ENCODE peak calls at places on chromosomes 1 and 21, in nine cellular contexts. One of them, this sample, is unnamed.

GRCh38 chr1:178739285-178740045 is 14.4 kb downstream of the RALGPS2 start:
- DNase-seq in HCT116: no peak
- DNase-seq in OCI-LY7: no peak
- DNase-seq in keratinocyte: no peak
- DNase-seq in astrocyte: no peak
- DNase-seq in A549: no peak
- DNase-seq in fibroblast of lung: peak
- DNase-seq in PC-9: no peak
- DNase-seq in IMR-90: peak
- DNase-seq in this sample: no peak

GRCh38 chr1:20725189-20726106 is 7.1 kb downstream of the SH2D5 start:
- DNase-seq in HCT116: no peak
- DNase-seq in OCI-LY7: no peak
- DNase-seq in keratinocyte: peak
- DNase-seq in astrocyte: peak
- DNase-seq in A549: no peak
- DNase-seq in fibroblast of lung: peak
- DNase-seq in PC-9: no peak
- DNase-seq in IMR-90: peak
- DNase-seq in this sample: no peak

GRCh38 chr1:81550753-81551152 is 250.0 kb upstream of the ADGRL2 start:
- DNase-seq in HCT116: peak
- DNase-seq in OCI-LY7: no peak
- DNase-seq in keratinocyte: no peak
- DNase-seq in astrocyte: no peak
- DNase-seq in A549: no peak
- DNase-seq in fibroblast of lung: no peak
- DNase-seq in PC-9: peak
- DNase-seq in IMR-90: no peak
- DNase-seq in this sample: no peak

GRCh38 chr1:202199141-202199889 is 5.7 kb downstream of the LGR6 start:
- DNase-seq in HCT116: no peak
- DNase-seq in OCI-LY7: no peak
- DNase-seq in keratinocyte: no peak
- DNase-seq in astrocyte: no peak
- DNase-seq in A549: no peak
- DNase-seq in fibroblast of lung: no peak
- DNase-seq in PC-9: peak
- DNase-seq in IMR-90: no peak
- DNase-seq in this sample: peak

GRCh38 chr1:237953238-237953637 is 62.5 kb upstream of the ZP4 start:
- DNase-seq in HCT116: no peak
- DNase-seq in OCI-LY7: no peak
- DNase-seq in keratinocyte: no peak
- DNase-seq in astrocyte: no peak
- DNase-seq in A549: no peak
- DNase-seq in fibroblast of lung: no peak
- DNase-seq in PC-9: no peak
- DNase-seq in IMR-90: no peak
- DNase-seq in this sample: no peak

GRCh38 chr1:199007423-199007822 is 368.6 kb downstream of the PTPRC start:
- DNase-seq in HCT116: no peak
- DNase-seq in OCI-LY7: no peak
- DNase-seq in keratinocyte: no peak
- DNase-seq in astrocyte: no peak
- DNase-seq in A549: no peak
- DNase-seq in fibroblast of lung: no peak
- DNase-seq in PC-9: no peak
- DNase-seq in IMR-90: no peak
- DNase-seq in this sample: peak

GRCh38 chr21:45939521-45940045 is 42.0 kb upstream of the COL6A1 start:
- DNase-seq in HCT116: no peak
- DNase-seq in OCI-LY7: no peak
- DNase-seq in keratinocyte: no peak
- DNase-seq in astrocyte: no peak
- DNase-seq in A549: no peak
- DNase-seq in fibroblast of lung: no peak
- DNase-seq in PC-9: no peak
- DNase-seq in IMR-90: no peak
- DNase-seq in this sample: no peak

GRCh38 chr1:92439291-92439690 is 47.4 kb downstream of the GFI1 start:
- DNase-seq in HCT116: no peak
- DNase-seq in OCI-LY7: no peak
- DNase-seq in keratinocyte: no peak
- DNase-seq in astrocyte: no peak
- DNase-seq in A549: no peak
- DNase-seq in fibroblast of lung: no peak
- DNase-seq in PC-9: no peak
- DNase-seq in IMR-90: no peak
- DNase-seq in this sample: no peak

GRCh38 chr1:174988539-174988938 is 11.2 kb upstream of the CACYBP start:
- DNase-seq in HCT116: no peak
- DNase-seq in OCI-LY7: no peak
- DNase-seq in keratinocyte: no peak
- DNase-seq in astrocyte: no peak
- DNase-seq in A549: no peak
- DNase-seq in fibroblast of lung: no peak
- DNase-seq in PC-9: no peak
- DNase-seq in IMR-90: no peak
- DNase-seq in this sample: no peak

GRCh38 chr1:27883536-27884181 is 11.3 kb downstream of the THEMIS2 start:
- DNase-seq in HCT116: no peak
- DNase-seq in OCI-LY7: peak
- DNase-seq in keratinocyte: no peak
- DNase-seq in astrocyte: no peak
- DNase-seq in A549: no peak
- DNase-seq in fibroblast of lung: no peak
- DNase-seq in PC-9: no peak
- DNase-seq in IMR-90: no peak
- DNase-seq in this sample: no peak

GRCh38 chr1:29290414-29290980 is 54.2 kb downstream of the PTPRU start:
- DNase-seq in HCT116: no peak
- DNase-seq in OCI-LY7: no peak
- DNase-seq in keratinocyte: no peak
- DNase-seq in astrocyte: peak
- DNase-seq in A549: no peak
- DNase-seq in fibroblast of lung: peak
- DNase-seq in PC-9: no peak
- DNase-seq in IMR-90: peak
- DNase-seq in this sample: no peak

GRCh38 chr1:86503477-86504129 is 34.9 kb downstream of the CLCA1 start:
- DNase-seq in HCT116: no peak
- DNase-seq in OCI-LY7: no peak
- DNase-seq in keratinocyte: no peak
- DNase-seq in astrocyte: no peak
- DNase-seq in A549: no peak
- DNase-seq in fibroblast of lung: no peak
- DNase-seq in PC-9: no peak
- DNase-seq in IMR-90: peak
- DNase-seq in this sample: no peak

GRCh38 chr21:42439284-42440186 is 35.8 kb downstream of the UBASH3A start:
- DNase-seq in HCT116: no peak
- DNase-seq in OCI-LY7: no peak
- DNase-seq in keratinocyte: no peak
- DNase-seq in astrocyte: no peak
- DNase-seq in A549: no peak
- DNase-seq in fibroblast of lung: no peak
- DNase-seq in PC-9: no peak
- DNase-seq in IMR-90: no peak
- DNase-seq in this sample: no peak

GRCh38 chr1:22650089-22650693 is 2.8 kb upstream of the C1QB start:
- DNase-seq in HCT116: no peak
- DNase-seq in OCI-LY7: no peak
- DNase-seq in keratinocyte: no peak
- DNase-seq in astrocyte: no peak
- DNase-seq in A549: no peak
- DNase-seq in fibroblast of lung: no peak
- DNase-seq in PC-9: no peak
- DNase-seq in IMR-90: no peak
- DNase-seq in this sample: no peak

GRCh38 chr1:1760715-1761114 is 17.6 kb downstream of the NADK start:
- DNase-seq in HCT116: no peak
- DNase-seq in OCI-LY7: peak
- DNase-seq in keratinocyte: no peak
- DNase-seq in astrocyte: no peak
- DNase-seq in A549: no peak
- DNase-seq in fibroblast of lung: no peak
- DNase-seq in PC-9: no peak
- DNase-seq in IMR-90: no peak
- DNase-seq in this sample: no peak

GRCh38 chr1:86504130-86504479 is 35.4 kb downstream of the CLCA1 start:
- DNase-seq in HCT116: no peak
- DNase-seq in OCI-LY7: no peak
- DNase-seq in keratinocyte: no peak
- DNase-seq in astrocyte: peak
- DNase-seq in A549: no peak
- DNase-seq in fibroblast of lung: peak
- DNase-seq in PC-9: no peak
- DNase-seq in IMR-90: no peak
- DNase-seq in this sample: no peak

GRCh38 chr21:30028537-30028936 is 88.7 kb upstream of the GRIK1 start:
- DNase-seq in HCT116: no peak
- DNase-seq in OCI-LY7: no peak
- DNase-seq in keratinocyte: no peak
- DNase-seq in astrocyte: no peak
- DNase-seq in A549: no peak
- DNase-seq in fibroblast of lung: no peak
- DNase-seq in PC-9: no peak
- DNase-seq in IMR-90: no peak
- DNase-seq in this sample: no peak

GRCh38 chr1:19754482-19754881 is 45.2 kb downstream of the TMCO4 start:
- DNase-seq in HCT116: no peak
- DNase-seq in OCI-LY7: no peak
- DNase-seq in keratinocyte: no peak
- DNase-seq in astrocyte: no peak
- DNase-seq in A549: no peak
- DNase-seq in fibroblast of lung: no peak
- DNase-seq in PC-9: no peak
- DNase-seq in IMR-90: no peak
- DNase-seq in this sample: no peak

GRCh38 chr1:9437931-9438330 is 101.3 kb upstream of the SLC25A33 start:
- DNase-seq in HCT116: no peak
- DNase-seq in OCI-LY7: no peak
- DNase-seq in keratinocyte: no peak
- DNase-seq in astrocyte: peak
- DNase-seq in A549: no peak
- DNase-seq in fibroblast of lung: peak
- DNase-seq in PC-9: no peak
- DNase-seq in IMR-90: peak
- DNase-seq in this sample: no peak

GRCh38 chr1:154442006-154442740 is 37.0 kb downstream of the IL6R start:
- DNase-seq in HCT116: no peak
- DNase-seq in OCI-LY7: no peak
- DNase-seq in keratinocyte: no peak
- DNase-seq in astrocyte: peak
- DNase-seq in A549: no peak
- DNase-seq in fibroblast of lung: peak
- DNase-seq in PC-9: no peak
- DNase-seq in IMR-90: peak
- DNase-seq in this sample: no peak

DNA sequence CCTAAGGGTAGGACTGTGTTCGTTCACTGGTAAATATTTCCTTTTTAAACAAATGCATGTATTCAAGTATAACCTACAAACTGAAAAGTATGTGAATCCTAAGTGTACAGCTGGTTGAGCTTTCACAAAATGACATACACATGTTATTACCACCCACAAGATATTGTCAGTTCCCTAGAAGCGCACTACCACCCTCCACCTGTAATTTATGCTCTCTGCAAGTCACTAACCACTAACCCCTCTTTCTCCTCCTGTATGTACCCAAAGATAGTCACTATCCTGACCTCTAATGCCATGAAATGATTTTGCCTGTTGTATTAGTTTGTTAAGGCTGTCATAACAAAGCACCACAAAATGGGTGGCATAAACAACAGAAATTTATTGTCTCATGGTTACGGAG is 82.8 kb upstream of the CHODL start:
- DNase-seq in HCT116: no peak
- DNase-seq in OCI-LY7: no peak
- DNase-seq in keratinocyte: no peak
- DNase-seq in astrocyte: no peak
- DNase-seq in A549: no peak
- DNase-seq in fibroblast of lung: no peak
- DNase-seq in PC-9: no peak
- DNase-seq in IMR-90: no peak
- DNase-seq in this sample: no peak
- TF ChIP-seq CTCF in HCT116: no peak
- TF ChIP-seq CTCF in OCI-LY7: no peak
- TF ChIP-seq CTCF in keratinocyte: no peak
- TF ChIP-seq CTCF in astrocyte: no peak
- TF ChIP-seq CTCF in A549: no peak
- TF ChIP-seq CTCF in fibroblast of lung: no peak
- TF ChIP-seq CTCF in PC-9: no peak
- TF ChIP-seq CTCF in IMR-90: no peak
- TF ChIP-seq CTCF in this sample: no peak

GRCh38 chr1:117609471-117609911 is 3.6 kb downstream of the TENT5C start:
- DNase-seq in HCT116: no peak
- DNase-seq in OCI-LY7: no peak
- DNase-seq in keratinocyte: no peak
- DNase-seq in astrocyte: no peak
- DNase-seq in A549: no peak
- DNase-seq in fibroblast of lung: no peak
- DNase-seq in PC-9: no peak
- DNase-seq in IMR-90: peak
- DNase-seq in this sample: no peak
- H3K27ac ChIP-seq in HCT116: no peak
- H3K27ac ChIP-seq in OCI-LY7: no peak
- H3K27ac ChIP-seq in keratinocyte: no peak
- H3K27ac ChIP-seq in astrocyte: no peak
- H3K27ac ChIP-seq in A549: no peak
- H3K27ac ChIP-seq in fibroblast of lung: no peak
- H3K27ac ChIP-seq in PC-9: no peak
- H3K27ac ChIP-seq in IMR-90: no peak
- H3K27ac ChIP-seq in this sample: peak

GRCh38 chr1:161946071-161946987 is 77.3 kb downstream of the OLFML2B start:
- DNase-seq in HCT116: no peak
- DNase-seq in OCI-LY7: no peak
- DNase-seq in keratinocyte: no peak
- DNase-seq in astrocyte: peak
- DNase-seq in A549: no peak
- DNase-seq in fibroblast of lung: peak
- DNase-seq in PC-9: no peak
- DNase-seq in IMR-90: peak
- DNase-seq in this sample: no peak
- H3K4me2 ChIP-seq in HCT116: no peak
- H3K4me2 ChIP-seq in OCI-LY7: no peak
- H3K4me2 ChIP-seq in keratinocyte: no peak
- H3K4me2 ChIP-seq in astrocyte: peak
- H3K4me2 ChIP-seq in A549: no peak
- H3K4me2 ChIP-seq in fibroblast of lung: no peak
- H3K4me2 ChIP-seq in PC-9: no peak
- H3K4me2 ChIP-seq in IMR-90: no peak
- H3K4me2 ChIP-seq in this sample: no peak

DNA sequence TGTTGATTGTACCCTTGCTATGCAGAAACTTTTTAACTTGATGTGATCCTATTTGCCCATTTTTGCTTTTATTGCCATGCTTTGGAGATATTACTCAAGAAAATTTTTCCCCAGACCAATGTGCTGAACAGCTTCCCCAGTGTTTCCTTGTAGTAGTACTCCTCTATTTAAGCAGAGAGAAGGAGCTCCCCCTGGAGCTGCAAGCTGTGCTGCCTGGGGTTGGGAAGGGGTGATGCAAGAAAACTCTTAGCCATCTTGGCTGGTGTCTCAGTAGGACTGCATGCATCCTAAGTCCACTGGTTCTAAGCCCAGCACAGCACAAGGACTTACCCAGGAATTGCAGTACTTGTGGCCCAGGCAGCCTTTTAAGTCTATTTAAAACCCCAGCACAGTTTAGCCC is 121.6 kb downstream of the NTMT2 start:
- DNase-seq in HCT116: peak
- DNase-seq in OCI-LY7: no peak
- DNase-seq in keratinocyte: no peak
- DNase-seq in astrocyte: no peak
- DNase-seq in A549: no peak
- DNase-seq in fibroblast of lung: no peak
- DNase-seq in PC-9: no peak
- DNase-seq in IMR-90: peak
- DNase-seq in this sample: no peak
- TF ChIP-seq CTCF in HCT116: peak
- TF ChIP-seq CTCF in OCI-LY7: no peak
- TF ChIP-seq CTCF in keratinocyte: no peak
- TF ChIP-seq CTCF in astrocyte: no peak
- TF ChIP-seq CTCF in A549: no peak
- TF ChIP-seq CTCF in fibroblast of lung: peak
- TF ChIP-seq CTCF in PC-9: no peak
- TF ChIP-seq CTCF in IMR-90: no peak
- TF ChIP-seq CTCF in this sample: peak